ENCODE peak calls at places on chromosomes 5 and 9, in nine cellular contexts. One of them, this sample, is unnamed.

GRCh38 chr5:11075010-11075860 is 314.2 kb upstream of the DAP start:
- DNase-seq in dorsolateral prefrontal cortex: peak
- DNase-seq in HCT116: no peak
- DNase-seq in brain microvascular endothelial cell: no peak
- DNase-seq in GM10248: no peak
- DNase-seq in AG10803: no peak
- DNase-seq in CD4-positive, alpha-beta T cell: no peak
- DNase-seq in HepG2: no peak
- DNase-seq in psoas muscle: no peak
- DNase-seq in this sample: no peak

GRCh38 chr5:98713027-98713426 is 60.4 kb upstream of the RGMB start:
- DNase-seq in HepG2: no peak
- DNase-seq in HCT116: no peak
- DNase-seq in brain microvascular endothelial cell: no peak
- DNase-seq in GM10248: no peak
- DNase-seq in dorsolateral prefrontal cortex: no peak
- DNase-seq in psoas muscle: no peak
- DNase-seq in AG10803: peak
- DNase-seq in CD4-positive, alpha-beta T cell: no peak
- DNase-seq in this sample: no peak

GRCh38 chr5:59608745-59609144 is 284.8 kb downstream of the PDE4D start:
- DNase-seq in GM10248: no peak
- DNase-seq in CD4-positive, alpha-beta T cell: no peak
- DNase-seq in AG10803: peak
- DNase-seq in brain microvascular endothelial cell: peak
- DNase-seq in HCT116: no peak
- DNase-seq in dorsolateral prefrontal cortex: no peak
- DNase-seq in HepG2: no peak
- DNase-seq in psoas muscle: no peak
- DNase-seq in this sample: no peak

GRCh38 chr9:91427873-91428272 is 4.2 kb upstream of the NFIL3 start:
- DNase-seq in HCT116: peak
- DNase-seq in HepG2: peak
- DNase-seq in GM10248: no peak
- DNase-seq in CD4-positive, alpha-beta T cell: no peak
- DNase-seq in AG10803: peak
- DNase-seq in dorsolateral prefrontal cortex: no peak
- DNase-seq in psoas muscle: no peak
- DNase-seq in brain microvascular endothelial cell: peak
- DNase-seq in this sample: no peak

GRCh38 chr9:106019017-106019692 is 324.8 kb downstream of the TMEM38B start:
- DNase-seq in AG10803: no peak
- DNase-seq in HCT116: no peak
- DNase-seq in HepG2: peak
- DNase-seq in psoas muscle: no peak
- DNase-seq in brain microvascular endothelial cell: no peak
- DNase-seq in dorsolateral prefrontal cortex: no peak
- DNase-seq in GM10248: no peak
- DNase-seq in CD4-positive, alpha-beta T cell: no peak
- DNase-seq in this sample: no peak

GRCh38 chr5:71883745-71884103 is 164.6 kb downstream of the CARTPT start:
- DNase-seq in HepG2: no peak
- DNase-seq in AG10803: peak
- DNase-seq in CD4-positive, alpha-beta T cell: no peak
- DNase-seq in HCT116: no peak
- DNase-seq in dorsolateral prefrontal cortex: no peak
- DNase-seq in brain microvascular endothelial cell: no peak
- DNase-seq in psoas muscle: peak
- DNase-seq in GM10248: no peak
- DNase-seq in this sample: no peak

GRCh38 chr5:167970002-167970401 is 321.4 kb upstream of the WWC1 start:
- DNase-seq in HepG2: no peak
- DNase-seq in CD4-positive, alpha-beta T cell: no peak
- DNase-seq in psoas muscle: no peak
- DNase-seq in AG10803: peak
- DNase-seq in HCT116: no peak
- DNase-seq in GM10248: peak
- DNase-seq in brain microvascular endothelial cell: no peak
- DNase-seq in dorsolateral prefrontal cortex: no peak
- DNase-seq in this sample: peak

GRCh38 chr5:172886974-172887491 is 53.0 kb downstream of the ERGIC1 start:
- DNase-seq in psoas muscle: peak
- DNase-seq in HCT116: no peak
- DNase-seq in AG10803: peak
- DNase-seq in brain microvascular endothelial cell: peak
- DNase-seq in CD4-positive, alpha-beta T cell: no peak
- DNase-seq in HepG2: peak
- DNase-seq in GM10248: no peak
- DNase-seq in dorsolateral prefrontal cortex: no peak
- DNase-seq in this sample: no peak

GRCh38 chr5:122073023-122073422 is 5.0 kb downstream of the LOX start:
- DNase-seq in dorsolateral prefrontal cortex: no peak
- DNase-seq in CD4-positive, alpha-beta T cell: no peak
- DNase-seq in GM10248: no peak
- DNase-seq in AG10803: no peak
- DNase-seq in psoas muscle: no peak
- DNase-seq in brain microvascular endothelial cell: no peak
- DNase-seq in HepG2: no peak
- DNase-seq in HCT116: no peak
- DNase-seq in this sample: no peak

GRCh38 chr5:72885824-72886223 is 69.4 kb downstream of the TNPO1 start:
- DNase-seq in psoas muscle: no peak
- DNase-seq in HCT116: no peak
- DNase-seq in brain microvascular endothelial cell: no peak
- DNase-seq in GM10248: no peak
- DNase-seq in dorsolateral prefrontal cortex: no peak
- DNase-seq in AG10803: no peak
- DNase-seq in CD4-positive, alpha-beta T cell: no peak
- DNase-seq in HepG2: no peak
- DNase-seq in this sample: no peak

DNA sequence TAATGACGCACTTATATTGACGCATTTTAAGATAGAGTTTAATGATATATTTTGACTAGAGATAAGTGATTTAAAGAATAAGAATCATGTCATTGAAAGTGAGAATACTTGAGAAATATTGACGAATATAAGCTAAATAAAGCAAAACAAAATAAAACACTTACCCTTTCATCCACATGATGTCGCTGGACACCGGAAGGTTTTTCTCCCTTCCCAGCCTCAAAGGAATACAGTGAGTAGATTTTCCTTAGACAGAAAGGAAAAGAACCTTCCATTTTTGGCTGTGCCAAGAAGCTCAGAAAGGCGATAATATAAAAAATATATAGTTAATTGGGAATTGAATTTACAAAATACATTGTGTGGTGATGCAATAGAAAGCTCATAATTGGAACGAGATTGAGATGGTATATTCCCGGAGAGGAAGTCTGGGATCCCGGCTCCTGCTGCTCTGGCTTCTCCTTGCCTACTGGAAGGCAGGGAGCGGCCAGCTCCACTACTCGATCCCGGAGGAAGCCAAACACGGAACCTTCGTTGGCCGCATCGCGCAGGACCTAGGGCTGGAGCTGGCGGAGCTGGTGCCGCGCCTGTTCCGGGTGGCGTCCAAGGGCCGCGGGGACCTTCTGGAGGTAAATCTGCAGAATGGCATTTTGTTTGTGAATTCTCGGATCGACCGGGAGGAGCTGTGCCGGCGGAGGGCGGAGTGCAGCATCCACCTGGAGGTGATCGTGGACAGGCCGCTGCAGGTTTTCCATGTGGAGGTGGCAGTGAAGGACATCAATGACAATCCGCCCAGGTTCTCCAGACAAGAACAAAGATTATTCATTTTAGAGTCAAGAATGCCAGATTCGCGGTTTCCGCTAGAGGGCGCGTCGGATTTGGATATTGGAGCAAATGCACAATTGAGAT is at the start of gene PCDHA5:
- DNase-seq in GM10248: no peak
- DNase-seq in dorsolateral prefrontal cortex: peak
- DNase-seq in HCT116: no peak
- DNase-seq in brain microvascular endothelial cell: peak
- DNase-seq in psoas muscle: no peak
- DNase-seq in AG10803: peak
- DNase-seq in HepG2: peak
- DNase-seq in CD4-positive, alpha-beta T cell: no peak
- DNase-seq in this sample: no peak
- TF ChIP-seq CTCF in GM10248: no peak
- TF ChIP-seq CTCF in dorsolateral prefrontal cortex: peak
- TF ChIP-seq CTCF in HCT116: peak
- TF ChIP-seq CTCF in brain microvascular endothelial cell: peak
- TF ChIP-seq CTCF in psoas muscle: peak
- TF ChIP-seq CTCF in AG10803: peak
- TF ChIP-seq CTCF in HepG2: peak
- TF ChIP-seq CTCF in CD4-positive, alpha-beta T cell: no peak
- TF ChIP-seq CTCF in this sample: peak

DNA sequence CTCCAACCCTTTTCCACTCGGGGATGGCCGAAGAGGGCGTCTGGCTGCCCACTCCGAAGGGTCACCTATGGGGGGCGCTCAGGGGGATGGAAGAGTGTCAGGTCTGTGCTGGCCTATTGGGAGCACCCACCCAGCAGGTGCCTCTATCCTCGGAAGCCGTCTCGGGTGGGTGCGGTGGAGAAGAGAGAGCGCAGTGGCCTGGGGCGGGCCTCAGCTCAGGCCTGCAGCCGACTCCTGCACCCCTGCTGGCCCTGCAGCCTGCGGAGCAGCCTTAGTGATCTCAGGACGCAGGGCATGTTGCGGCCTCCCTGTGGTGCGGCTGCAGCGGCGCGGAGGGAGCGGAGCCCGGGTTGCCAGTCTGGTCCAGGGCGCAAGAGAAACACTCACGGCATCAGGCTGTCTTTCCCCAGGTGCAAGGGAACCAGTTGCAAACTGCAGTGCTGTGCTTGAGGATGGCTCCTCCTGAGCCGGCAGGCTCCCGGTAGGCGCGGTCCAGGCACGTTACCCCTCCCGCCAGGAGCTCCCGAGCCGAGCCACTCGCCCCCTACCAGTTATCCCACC is 1.5 kb upstream of the IRX2 start:
- DNase-seq in HepG2: no peak
- DNase-seq in AG10803: peak
- DNase-seq in brain microvascular endothelial cell: no peak
- DNase-seq in psoas muscle: no peak
- DNase-seq in dorsolateral prefrontal cortex: no peak
- DNase-seq in CD4-positive, alpha-beta T cell: no peak
- DNase-seq in HCT116: no peak
- DNase-seq in GM10248: no peak
- DNase-seq in this sample: no peak
- TF ChIP-seq CTCF in HepG2: no peak
- TF ChIP-seq CTCF in AG10803: peak
- TF ChIP-seq CTCF in brain microvascular endothelial cell: no peak
- TF ChIP-seq CTCF in psoas muscle: no peak
- TF ChIP-seq CTCF in dorsolateral prefrontal cortex: no peak
- TF ChIP-seq CTCF in CD4-positive, alpha-beta T cell: no peak
- TF ChIP-seq CTCF in HCT116: no peak
- TF ChIP-seq CTCF in GM10248: no peak
- TF ChIP-seq CTCF in this sample: no peak

DNA sequence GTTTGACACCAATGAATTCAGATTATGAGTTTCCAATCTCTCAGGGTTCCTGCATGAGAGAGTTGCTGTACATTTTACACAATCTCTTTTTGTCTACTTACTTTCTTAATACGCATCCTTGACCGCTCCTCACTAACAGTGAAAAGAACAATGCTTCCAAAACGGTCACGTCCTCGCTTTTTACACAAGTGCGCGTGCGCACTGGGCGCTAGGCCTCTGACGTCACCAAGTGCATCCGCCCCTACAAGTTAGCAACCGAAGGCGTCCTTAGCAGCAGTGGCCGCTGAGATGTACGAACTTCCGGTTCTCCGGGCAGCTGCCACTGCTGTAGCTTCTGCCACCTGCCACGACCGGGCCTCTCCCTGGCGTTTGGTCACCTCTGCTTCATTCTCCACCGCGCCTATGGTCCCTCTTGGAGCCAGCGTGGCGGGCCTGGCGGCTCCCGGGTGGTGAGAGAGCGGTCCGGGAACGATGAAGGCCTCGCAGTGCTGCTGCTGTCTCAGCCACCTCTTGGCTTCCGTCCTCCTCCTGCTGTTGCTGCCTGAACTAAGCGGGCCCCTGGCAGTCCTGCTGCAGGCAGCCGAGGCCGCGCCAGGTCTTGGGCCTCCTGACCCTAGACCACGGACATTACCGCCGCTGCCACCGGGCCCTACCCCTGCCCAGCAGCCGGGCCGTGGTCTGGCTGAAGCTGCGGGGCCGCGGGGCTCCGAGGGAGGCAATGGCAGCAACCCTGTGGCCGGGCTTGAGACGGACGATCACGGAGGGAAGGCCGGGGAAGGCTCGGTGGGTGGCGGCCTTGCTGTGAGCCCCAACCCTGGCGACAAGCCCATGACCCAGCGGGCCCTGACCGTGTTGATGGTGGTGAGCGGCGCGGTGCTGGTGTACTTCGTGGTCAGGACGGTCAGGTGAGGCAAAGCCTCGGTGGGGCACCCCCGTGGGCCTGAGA is at the start of gene FAM174A:
- DNase-seq in HCT116: peak
- DNase-seq in GM10248: peak
- DNase-seq in CD4-positive, alpha-beta T cell: peak
- DNase-seq in dorsolateral prefrontal cortex: peak
- DNase-seq in AG10803: peak
- DNase-seq in brain microvascular endothelial cell: peak
- DNase-seq in psoas muscle: peak
- DNase-seq in HepG2: peak
- DNase-seq in this sample: peak
- TF ChIP-seq CTCF in HCT116: no peak
- TF ChIP-seq CTCF in GM10248: no peak
- TF ChIP-seq CTCF in CD4-positive, alpha-beta T cell: no peak
- TF ChIP-seq CTCF in dorsolateral prefrontal cortex: no peak
- TF ChIP-seq CTCF in AG10803: no peak
- TF ChIP-seq CTCF in brain microvascular endothelial cell: no peak
- TF ChIP-seq CTCF in psoas muscle: no peak
- TF ChIP-seq CTCF in HepG2: peak
- TF ChIP-seq CTCF in this sample: no peak

GRCh38 chr5:181054138-181054537 is 14.1 kb downstream of the BTNL9 start:
- DNase-seq in CD4-positive, alpha-beta T cell: no peak
- DNase-seq in dorsolateral prefrontal cortex: no peak
- DNase-seq in brain microvascular endothelial cell: no peak
- DNase-seq in GM10248: no peak
- DNase-seq in HepG2: no peak
- DNase-seq in AG10803: no peak
- DNase-seq in psoas muscle: no peak
- DNase-seq in HCT116: no peak
- DNase-seq in this sample: no peak

GRCh38 chr5:181052928-181053759 is 13.1 kb downstream of the BTNL9 start:
- DNase-seq in psoas muscle: no peak
- DNase-seq in brain microvascular endothelial cell: no peak
- DNase-seq in dorsolateral prefrontal cortex: no peak
- DNase-seq in AG10803: no peak
- DNase-seq in HepG2: no peak
- DNase-seq in GM10248: no peak
- DNase-seq in HCT116: no peak
- DNase-seq in CD4-positive, alpha-beta T cell: no peak
- DNase-seq in this sample: peak

GRCh38 chr5:181051841-181052525 is 11.9 kb downstream of the BTNL9 start:
- DNase-seq in HCT116: no peak
- DNase-seq in CD4-positive, alpha-beta T cell: no peak
- DNase-seq in GM10248: no peak
- DNase-seq in psoas muscle: no peak
- DNase-seq in HepG2: no peak
- DNase-seq in AG10803: no peak
- DNase-seq in dorsolateral prefrontal cortex: no peak
- DNase-seq in brain microvascular endothelial cell: no peak
- DNase-seq in this sample: no peak

GRCh38 chr5:181053760-181054122 is 13.7 kb downstream of the BTNL9 start:
- DNase-seq in psoas muscle: no peak
- DNase-seq in GM10248: no peak
- DNase-seq in dorsolateral prefrontal cortex: no peak
- DNase-seq in HepG2: no peak
- DNase-seq in CD4-positive, alpha-beta T cell: no peak
- DNase-seq in AG10803: no peak
- DNase-seq in HCT116: no peak
- DNase-seq in brain microvascular endothelial cell: no peak
- DNase-seq in this sample: no peak

GRCh38 chr5:181052526-181052927 is 12.5 kb downstream of the BTNL9 start:
- DNase-seq in brain microvascular endothelial cell: no peak
- DNase-seq in GM10248: no peak
- DNase-seq in AG10803: peak
- DNase-seq in psoas muscle: no peak
- DNase-seq in dorsolateral prefrontal cortex: no peak
- DNase-seq in HCT116: no peak
- DNase-seq in CD4-positive, alpha-beta T cell: no peak
- DNase-seq in HepG2: no peak
- DNase-seq in this sample: peak
- TF ChIP-seq CTCF in brain microvascular endothelial cell: no peak
- TF ChIP-seq CTCF in GM10248: no peak
- TF ChIP-seq CTCF in AG10803: no peak
- TF ChIP-seq CTCF in psoas muscle: no peak
- TF ChIP-seq CTCF in dorsolateral prefrontal cortex: no peak
- TF ChIP-seq CTCF in HCT116: no peak
- TF ChIP-seq CTCF in CD4-positive, alpha-beta T cell: no peak
- TF ChIP-seq CTCF in HepG2: no peak
- TF ChIP-seq CTCF in this sample: no peak